ENCODE peak calls at places on chromosomes 5 and 9, in four cellular contexts. W, R, J and B are unnamed samples.

GRCh38 chr5:132277971-132278964 is 15.9 kb upstream of the SLC22A4 start:
- DNase-seq in W (no peak), J (no peak), R (no peak), B (no peak)

GRCh38 chr5:94751456-94751855 is 133.0 kb downstream of the SLF1 start:
- DNase-seq in W (no peak), R (no peak), J (no peak), B (no peak)

GRCh38 chr9:134360897-134361296 is 34.6 kb downstream of the RXRA start:
- DNase-seq in J (peak; percentile 77), R (no peak), W (no peak), B (no peak)

GRCh38 chr5:143404416-143405062 is 1.1 kb upstream of the NR3C1 start:
- DNase-seq in W (peak; percentile 65), R (peak; percentile 58), J (peak; percentile 82), B (peak; percentile 77)

GRCh38 chr5:146772881-146773440 is 105.6 kb downstream of the PPP2R2B start:
- DNase-seq in J (no peak), W (no peak), R (no peak), B (no peak)

GRCh38 chr9:36258989-36259315 is 704 bp upstream of the GNE start:
- DNase-seq in R (no peak), W (no peak), J (no peak), B (no peak)

GRCh38 chr5:404666-405241 is 38.2 kb upstream of the EXOC3 start:
- DNase-seq in R (no peak), J (no peak), W (no peak), B (no peak)

GRCh38 chr5:77636423-77637169 is 1.9 kb downstream of the OTP start:
- DNase-seq in J (no peak), R (no peak), W (no peak), B (no peak)

GRCh38 chr9:91734371-91734981 is 215.6 kb downstream of the ROR2 start:
- DNase-seq in R (peak; percentile 9), J (peak; percentile 81), W (peak; percentile 78), B (no peak)

GRCh38 chr9:33289501-33289900 is 815 bp upstream of the NFX1 start:
- DNase-seq in J (no peak), W (peak; percentile 43), R (no peak), B (no peak)

GRCh38 chr9:128150594-128151342 is 1.5 kb downstream of the LCN2 start:
- DNase-seq in J (peak; percentile 20), W (no peak), R (no peak), B (no peak)

GRCh38 chr9:69582544-69583297 is 89.5 kb downstream of the APBA1 start:
- DNase-seq in J (peak; percentile 25), W (no peak), R (no peak), B (no peak)

GRCh38 chr9:7055201-7055903 is 297.6 kb downstream of the KDM4C start:
- DNase-seq in R (no peak), J (no peak), W (no peak), B (no peak)

GRCh38 chr5:142544946-142545652 is 140.8 kb downstream of the FGF1 start:
- DNase-seq in W (no peak), R (no peak), J (no peak), B (no peak)

GRCh38 chr9:749712-750111 is 91.8 kb upstream of the DMRT1 start:
- DNase-seq in W (peak; percentile 28), R (no peak), J (no peak), B (no peak)